ENCODE peak calls at places on chromosomes 4 and X, in six cellular contexts. One of them, this sample, is unnamed. For H3K4me1, the result is how much of the 10 kb centered on the place peaks cover.

GRCh38 chrX:49263631-49264030 is 879 bp downstream of the FOXP3 start:
- DNase-seq in upper lobe of right lung: no peak
- DNase-seq in CD4-positive, alpha-beta memory T cell: no peak
- DNase-seq in adrenal gland: no peak
- DNase-seq in right lobe of liver: no peak
- DNase-seq in lung: no peak
- DNase-seq in this sample: no peak

GRCh38 chr4:159398236-159398638 is 295.4 kb downstream of the RAPGEF2 start:
- DNase-seq in adrenal gland: no peak
- DNase-seq in upper lobe of right lung: no peak
- DNase-seq in CD4-positive, alpha-beta memory T cell: no peak
- DNase-seq in right lobe of liver: no peak
- DNase-seq in lung: no peak
- DNase-seq in this sample: no peak

GRCh38 chrX:68647156-68647957 is at the start of gene STARD8:
- DNase-seq in right lobe of liver: no peak
- DNase-seq in lung: no peak
- DNase-seq in upper lobe of right lung: peak
- DNase-seq in adrenal gland: peak
- DNase-seq in CD4-positive, alpha-beta memory T cell: no peak
- DNase-seq in this sample: peak

GRCh38 chr4:95524722-95525121 is 24.1 kb downstream of the UNC5C start:
- DNase-seq in upper lobe of right lung: no peak
- DNase-seq in right lobe of liver: no peak
- DNase-seq in CD4-positive, alpha-beta memory T cell: no peak
- DNase-seq in lung: no peak
- DNase-seq in adrenal gland: no peak
- DNase-seq in this sample: no peak

GRCh38 chr4:13762126-13762525 is 134.6 kb upstream of the BOD1L1 start:
- DNase-seq in right lobe of liver: no peak
- DNase-seq in lung: no peak
- DNase-seq in adrenal gland: no peak
- DNase-seq in upper lobe of right lung: no peak
- DNase-seq in CD4-positive, alpha-beta memory T cell: no peak
- DNase-seq in this sample: no peak

GRCh38 chrX:39445336-39445735 is 644.1 kb downstream of the MID1IP1 start:
- DNase-seq in adrenal gland: peak
- DNase-seq in right lobe of liver: no peak
- DNase-seq in CD4-positive, alpha-beta memory T cell: peak
- DNase-seq in lung: no peak
- DNase-seq in upper lobe of right lung: no peak
- DNase-seq in this sample: no peak

GRCh38 chr4:44150091-44150576 is 298.5 kb downstream of the KCTD8 start:
- DNase-seq in right lobe of liver: no peak
- DNase-seq in adrenal gland: no peak
- DNase-seq in lung: no peak
- DNase-seq in upper lobe of right lung: no peak
- DNase-seq in CD4-positive, alpha-beta memory T cell: no peak
- DNase-seq in this sample: peak

GRCh38 chr4:110705440-110705782 is 82.5 kb upstream of the PITX2 start:
- DNase-seq in right lobe of liver: no peak
- DNase-seq in CD4-positive, alpha-beta memory T cell: no peak
- DNase-seq in lung: no peak
- DNase-seq in upper lobe of right lung: no peak
- DNase-seq in adrenal gland: no peak
- DNase-seq in this sample: no peak

GRCh38 chr4:26310264-26310663 is 10.6 kb upstream of the RBPJ start:
- DNase-seq in lung: no peak
- DNase-seq in upper lobe of right lung: no peak
- DNase-seq in CD4-positive, alpha-beta memory T cell: no peak
- DNase-seq in adrenal gland: no peak
- DNase-seq in right lobe of liver: no peak
- DNase-seq in this sample: no peak

GRCh38 chr4:20572976-20573375 is 127.3 kb upstream of the PACRGL start:
- DNase-seq in right lobe of liver: no peak
- DNase-seq in adrenal gland: no peak
- DNase-seq in CD4-positive, alpha-beta memory T cell: no peak
- DNase-seq in upper lobe of right lung: no peak
- DNase-seq in lung: no peak
- DNase-seq in this sample: no peak

GRCh38 chrX:7116081-7116480 is 31.4 kb upstream of the STS start:
- DNase-seq in CD4-positive, alpha-beta memory T cell: no peak
- DNase-seq in upper lobe of right lung: no peak
- DNase-seq in lung: no peak
- DNase-seq in adrenal gland: no peak
- DNase-seq in right lobe of liver: no peak
- DNase-seq in this sample: no peak

GRCh38 chrX:2820131-2820771 is 8.5 kb upstream of the GYG2 start:
- DNase-seq in right lobe of liver: no peak
- DNase-seq in lung: no peak
- DNase-seq in CD4-positive, alpha-beta memory T cell: no peak
- DNase-seq in adrenal gland: no peak
- DNase-seq in upper lobe of right lung: no peak
- DNase-seq in this sample: peak

GRCh38 chrX:105646592-105647372 is 175.6 kb upstream of the NRK start:
- DNase-seq in right lobe of liver: no peak
- DNase-seq in lung: no peak
- DNase-seq in upper lobe of right lung: no peak
- DNase-seq in adrenal gland: no peak
- DNase-seq in CD4-positive, alpha-beta memory T cell: no peak
- DNase-seq in this sample: peak

GRCh38 chr4:147828361-147828760 is 96.5 kb downstream of the ARHGAP10 start:
- DNase-seq in adrenal gland: no peak
- DNase-seq in CD4-positive, alpha-beta memory T cell: no peak
- DNase-seq in right lobe of liver: no peak
- DNase-seq in lung: no peak
- DNase-seq in upper lobe of right lung: no peak
- DNase-seq in this sample: no peak

GRCh38 chrX:114970806-114971205 is 46.6 kb downstream of the IL13RA2 start:
- DNase-seq in CD4-positive, alpha-beta memory T cell: no peak
- DNase-seq in upper lobe of right lung: no peak
- DNase-seq in lung: no peak
- DNase-seq in adrenal gland: no peak
- DNase-seq in right lobe of liver: no peak
- DNase-seq in this sample: no peak

GRCh38 chr4:26330186-26330787 is 9.5 kb downstream of the RBPJ start:
- DNase-seq in CD4-positive, alpha-beta memory T cell: peak
- DNase-seq in lung: no peak
- DNase-seq in right lobe of liver: no peak
- DNase-seq in adrenal gland: no peak
- DNase-seq in upper lobe of right lung: no peak
- DNase-seq in this sample: peak

GRCh38 chr4:27148211-27148895 is 287.7 kb downstream of the STIM2 start:
- DNase-seq in adrenal gland: no peak
- DNase-seq in upper lobe of right lung: no peak
- DNase-seq in CD4-positive, alpha-beta memory T cell: no peak
- DNase-seq in lung: no peak
- DNase-seq in right lobe of liver: no peak
- DNase-seq in this sample: no peak

GRCh38 chr4:105909699-105910340 is 14.5 kb downstream of the NPNT start:
- DNase-seq in right lobe of liver: no peak
- DNase-seq in upper lobe of right lung: no peak
- DNase-seq in CD4-positive, alpha-beta memory T cell: no peak
- DNase-seq in adrenal gland: no peak
- DNase-seq in lung: no peak
- DNase-seq in this sample: no peak

GRCh38 chr4:39559641-39560040 is 32.4 kb upstream of the UGDH start:
- DNase-seq in lung: no peak
- DNase-seq in CD4-positive, alpha-beta memory T cell: no peak
- DNase-seq in upper lobe of right lung: no peak
- DNase-seq in right lobe of liver: no peak
- DNase-seq in adrenal gland: no peak
- DNase-seq in this sample: no peak

GRCh38 chr4:121690001-121690400 is 6.8 kb downstream of the ANXA5 start:
- DNase-seq in right lobe of liver: no peak
- DNase-seq in upper lobe of right lung: no peak
- DNase-seq in CD4-positive, alpha-beta memory T cell: no peak
- DNase-seq in lung: no peak
- DNase-seq in adrenal gland: no peak
- DNase-seq in this sample: no peak

GRCh38 chrX:72021975-72022374 is 109.7 kb downstream of the RTL5 start:
- DNase-seq in right lobe of liver: no peak
- DNase-seq in adrenal gland: no peak
- DNase-seq in lung: peak
- DNase-seq in upper lobe of right lung: no peak
- DNase-seq in CD4-positive, alpha-beta memory T cell: no peak
- DNase-seq in this sample: peak

GRCh38 chrX:3777416-3777815 is 64.0 kb upstream of the PRKX start:
- DNase-seq in right lobe of liver: no peak
- DNase-seq in CD4-positive, alpha-beta memory T cell: no peak
- DNase-seq in lung: no peak
- DNase-seq in adrenal gland: no peak
- DNase-seq in upper lobe of right lung: no peak
- DNase-seq in this sample: no peak

DNA sequence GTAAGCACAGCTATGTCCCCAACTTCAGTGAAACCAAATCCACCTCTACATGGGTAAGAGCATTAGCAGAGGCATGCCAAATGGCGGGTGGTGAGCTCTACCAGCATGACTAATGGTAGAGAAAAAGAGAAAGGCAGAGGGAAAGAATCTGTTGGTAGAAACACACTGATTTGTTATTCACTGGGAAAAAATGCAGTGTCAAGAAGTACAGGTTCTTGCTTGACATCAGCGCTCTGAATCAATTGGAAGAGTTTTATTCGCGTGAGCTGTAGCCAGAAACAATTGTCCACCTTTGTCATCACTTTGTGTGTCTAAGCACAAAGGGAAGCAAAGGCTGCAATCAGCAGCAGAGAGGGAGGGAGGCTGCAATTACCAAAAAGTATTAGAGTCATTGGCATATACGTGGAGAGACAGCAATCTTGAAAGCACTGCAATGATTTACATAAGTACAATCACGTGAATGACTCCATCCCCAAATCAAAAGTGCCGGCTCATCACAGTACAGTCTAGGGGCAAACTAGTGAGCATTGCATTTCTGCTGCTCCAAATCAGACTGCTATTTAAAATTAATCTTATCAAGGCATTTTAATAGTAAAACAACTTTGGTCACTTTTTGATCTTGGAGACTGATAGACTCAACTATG is 67.7 kb upstream of the HS3ST1 start:
- DNase-seq in upper lobe of right lung: no peak
- DNase-seq in right lobe of liver: no peak
- DNase-seq in CD4-positive, alpha-beta memory T cell: no peak
- DNase-seq in lung: no peak
- DNase-seq in adrenal gland: no peak
- DNase-seq in this sample: no peak
- H3K27ac ChIP-seq in upper lobe of right lung: no peak
- H3K27ac ChIP-seq in right lobe of liver: no peak
- H3K27ac ChIP-seq in CD4-positive, alpha-beta memory T cell: no peak
- H3K27ac ChIP-seq in lung: no peak
- H3K27ac ChIP-seq in adrenal gland: no peak
- H3K27ac ChIP-seq in this sample: no peak

GRCh38 chr4:6914448-6914847 is 4.8 kb downstream of the TBC1D14 start:
- DNase-seq in right lobe of liver: no peak
- DNase-seq in CD4-positive, alpha-beta memory T cell: no peak
- DNase-seq in adrenal gland: no peak
- DNase-seq in upper lobe of right lung: no peak
- DNase-seq in lung: no peak
- DNase-seq in this sample: no peak
- H3K4me1 ChIP-seq in right lobe of liver: under half
- H3K4me1 ChIP-seq in CD4-positive, alpha-beta memory T cell: half or more
- H3K4me1 ChIP-seq in adrenal gland: under half
- H3K4me1 ChIP-seq in upper lobe of right lung: half or more
- H3K4me1 ChIP-seq in lung: under half
- H3K4me1 ChIP-seq in this sample: under half

DNA sequence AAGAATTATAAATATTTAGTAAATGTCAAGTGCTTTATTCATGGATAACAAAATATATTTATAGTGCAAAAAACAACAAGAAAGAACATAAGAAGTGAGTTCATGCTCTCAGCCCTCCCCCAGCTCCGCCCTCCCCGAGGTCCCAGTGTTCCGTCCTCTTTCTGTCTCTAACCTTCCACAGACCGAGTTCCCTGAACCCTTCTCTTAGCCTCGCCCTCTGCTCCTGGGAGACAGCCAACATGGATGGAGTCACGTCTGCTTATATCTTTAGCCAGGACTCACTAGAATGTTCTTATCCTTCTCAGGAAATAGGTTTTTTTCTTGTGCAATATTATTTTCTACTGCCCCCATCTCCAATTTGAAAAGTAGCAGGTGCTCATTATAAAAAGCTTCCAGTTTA is 40.1 kb upstream of the HELT start:
- DNase-seq in adrenal gland: peak
- DNase-seq in right lobe of liver: peak
- DNase-seq in upper lobe of right lung: no peak
- DNase-seq in lung: peak
- DNase-seq in CD4-positive, alpha-beta memory T cell: no peak
- DNase-seq in this sample: no peak
- H3K27ac ChIP-seq in adrenal gland: no peak
- H3K27ac ChIP-seq in right lobe of liver: no peak
- H3K27ac ChIP-seq in upper lobe of right lung: no peak
- H3K27ac ChIP-seq in lung: no peak
- H3K27ac ChIP-seq in CD4-positive, alpha-beta memory T cell: no peak
- H3K27ac ChIP-seq in this sample: no peak

GRCh38 chr4:169253087-169253675 is 17.6 kb downstream of the SH3RF1 start:
- DNase-seq in right lobe of liver: no peak
- DNase-seq in CD4-positive, alpha-beta memory T cell: no peak
- DNase-seq in adrenal gland: no peak
- DNase-seq in upper lobe of right lung: no peak
- DNase-seq in lung: no peak
- DNase-seq in this sample: no peak

GRCh38 chr4:169250796-169251195 is 20.0 kb downstream of the SH3RF1 start:
- DNase-seq in lung: no peak
- DNase-seq in CD4-positive, alpha-beta memory T cell: no peak
- DNase-seq in right lobe of liver: no peak
- DNase-seq in adrenal gland: no peak
- DNase-seq in upper lobe of right lung: no peak
- DNase-seq in this sample: no peak

GRCh38 chr4:169253904-169254303 is 16.9 kb downstream of the SH3RF1 start:
- DNase-seq in right lobe of liver: no peak
- DNase-seq in adrenal gland: no peak
- DNase-seq in CD4-positive, alpha-beta memory T cell: no peak
- DNase-seq in upper lobe of right lung: no peak
- DNase-seq in lung: no peak
- DNase-seq in this sample: peak

GRCh38 chr4:169251291-169252235 is 19.2 kb downstream of the SH3RF1 start:
- DNase-seq in right lobe of liver: no peak
- DNase-seq in adrenal gland: no peak
- DNase-seq in upper lobe of right lung: no peak
- DNase-seq in lung: no peak
- DNase-seq in CD4-positive, alpha-beta memory T cell: no peak
- DNase-seq in this sample: no peak

DNA sequence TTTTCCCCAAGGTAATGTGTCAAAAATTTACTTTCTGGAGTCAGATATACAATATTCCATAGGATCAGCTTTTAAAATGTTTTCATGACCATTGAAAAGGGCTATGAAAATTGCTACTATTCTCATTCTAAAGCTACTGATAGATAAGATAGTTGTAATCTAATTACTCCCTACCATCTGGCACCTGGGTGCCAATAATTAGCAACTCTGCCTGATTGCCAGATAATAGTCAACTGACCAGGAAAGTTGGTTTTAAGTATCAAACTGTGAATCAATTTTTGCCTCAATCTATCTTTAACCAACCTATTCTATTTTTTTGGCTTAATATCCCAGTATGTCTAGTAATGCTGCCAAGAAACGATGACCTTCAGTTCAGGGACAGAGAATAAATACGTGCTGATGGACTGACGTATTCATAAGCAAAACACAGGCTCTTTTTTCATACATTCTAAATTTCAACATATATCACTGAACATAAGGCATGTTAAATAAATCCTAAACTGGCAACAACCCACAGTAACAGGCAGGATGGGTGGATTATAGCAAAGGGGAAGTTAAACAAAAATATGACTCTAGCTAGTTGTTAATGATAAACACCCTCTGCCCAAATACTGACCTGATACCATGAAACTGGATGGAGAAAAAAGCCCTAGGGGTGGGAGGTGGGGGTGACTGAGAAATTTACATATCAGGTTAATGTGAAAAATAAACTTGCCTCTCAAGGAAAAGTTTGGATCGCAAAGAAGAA is 18.2 kb downstream of the SH3RF1 start:
- DNase-seq in right lobe of liver: no peak
- DNase-seq in lung: no peak
- DNase-seq in CD4-positive, alpha-beta memory T cell: no peak
- DNase-seq in upper lobe of right lung: no peak
- DNase-seq in adrenal gland: no peak
- DNase-seq in this sample: no peak
- H3K4me1 ChIP-seq in right lobe of liver: under half
- H3K4me1 ChIP-seq in lung: under half
- H3K4me1 ChIP-seq in CD4-positive, alpha-beta memory T cell: under half
- H3K4me1 ChIP-seq in upper lobe of right lung: half or more
- H3K4me1 ChIP-seq in adrenal gland: under half
- H3K4me1 ChIP-seq in this sample: under half

This sample was measured in SJCRH30.